ENCODE peak calls at places on chromosomes 3 and 15, in nine cellular contexts. R is T-cell; M is effector memory CD4-positive, alpha-beta T cell; Q is heart left ventricle; C is breast epithelium; D is nucleus accumbens; G is HS-5; K is stimulated activated CD8-positive, alpha-beta memory T cell treated with anti-CD3 and anti-CD28 coated beads, Interleukin-4, amount 100 ng/mL, for 48 hours; B is NCI-H1417 treated with DMSO at 0.1 percent for 48 hours. U is an unnamed sample.

GRCh38 chr3:198081421-198081844 is 121.4 kb downstream of the LMLN start:
- DNase-seq in G (no peak), C (no peak), K (no peak), B (no peak), R (no peak), M (no peak), Q (peak), D (no peak), U (no peak)

GRCh38 chr3:78645628-78646310 is 1122.0 kb downstream of the ROBO1 start:
- DNase-seq in Q (no peak), B (peak), R (no peak), M (no peak), G (peak), K (no peak), D (no peak), C (no peak), U (no peak)

GRCh38 chr3:37862219-37862711 is 585 bp downstream of the CTDSPL start:
- DNase-seq in M (no peak), K (peak), D (no peak), B (no peak), R (peak), C (no peak), Q (peak), G (no peak), U (peak)

GRCh38 chr15:100869151-100869999 is 10.3 kb upstream of the ALDH1A3 start:
- DNase-seq in C (no peak), D (no peak), B (no peak), R (no peak), K (peak), Q (no peak), M (no peak), G (no peak), U (no peak)

GRCh38 chr3:114274929-114275328 is 18.9 kb upstream of the TIGIT start:
- DNase-seq in B (no peak), C (no peak), Q (no peak), D (no peak), K (no peak), G (no peak), M (no peak), R (no peak), U (no peak)

GRCh38 chr3:100158877-100159563 is 44.7 kb upstream of the FILIP1L start:
- DNase-seq in K (no peak), D (no peak), G (no peak), C (no peak), R (no peak), M (no peak), B (no peak), Q (peak), U (no peak)

GRCh38 chr3:159102001-159102400 is 300.1 kb downstream of the MFSD1 start:
- DNase-seq in M (no peak), D (no peak), K (no peak), C (no peak), G (no peak), B (no peak), Q (no peak), R (no peak), U (no peak)

GRCh38 chr3:12288466-12289129 is at the start of gene PPARG:
- DNase-seq in M (no peak), K (peak), R (no peak), G (no peak), Q (peak), B (no peak), D (no peak), C (no peak), U (no peak)

GRCh38 chr3:142276780-142277179 is 51.4 kb upstream of the GK5 start:
- DNase-seq in M (no peak), C (no peak), Q (no peak), D (no peak), R (no peak), G (no peak), B (no peak), K (no peak), U (no peak)

GRCh38 chr3:183949690-183950089 is 65.0 kb upstream of the PARL start:
- DNase-seq in D (no peak), B (no peak), Q (no peak), G (no peak), R (no peak), M (no peak), C (no peak), K (no peak), U (no peak)

U was measured in stimulated activated naive CD4-positive, alpha-beta T cell.